ENCODE peak calls at places on chromosome 2, in ten cellular contexts. G, F, P, T, C, J, W, S, M and Y are unnamed samples.

GRCh38 chr2:207160115-207160514 is 5.6 kb downstream of the KLF7 start:
- DNase-seq in P (no peak), T (no peak), C (no peak), F (no peak), W (no peak), S (no peak), G (no peak), J (no peak), M (no peak), Y (no peak)

GRCh38 chr2:197677483-197677882 is 2.1 kb upstream of the RFTN2 start:
- DNase-seq in G (peak), F (peak), C (no peak), P (no peak), S (no peak), W (no peak), M (peak), T (no peak), J (no peak), Y (no peak)

GRCh38 chr2:9998916-9999654 is 44.3 kb upstream of the KLF11 start:
- DNase-seq in J (no peak), W (no peak), F (no peak), P (no peak), T (no peak), S (no peak), G (no peak), M (no peak), C (no peak), Y (no peak)

GRCh38 chr2:238954841-238955521 is 107.1 kb downstream of the TWIST2 start:
- DNase-seq in F (no peak), T (no peak), S (no peak), C (peak), P (no peak), W (no peak), M (no peak), J (no peak), G (no peak), Y (no peak)

GRCh38 chr2:113178891-113179290 is 5.1 kb downstream of the PSD4 start:
- DNase-seq in W (no peak), P (peak), G (no peak), T (no peak), F (no peak), C (no peak), M (no peak), J (no peak), S (no peak), Y (no peak)

GRCh38 chr2:219149667-219150066 is 10.9 kb downstream of the NHEJ1 start:
- DNase-seq in T (no peak), P (no peak), W (no peak), F (no peak), C (no peak), M (peak), S (no peak), G (peak), J (no peak), Y (no peak)

GRCh38 chr2:241976296-241976695 is 106.8 kb downstream of the RTP5 start:
- DNase-seq in F (no peak), T (no peak), M (no peak), C (no peak), P (no peak), J (no peak), W (no peak), S (no peak), G (no peak), Y (no peak)

GRCh38 chr2:230902180-230902899 is 22.7 kb downstream of the GPR55 start:
- DNase-seq in F (peak), J (peak), W (no peak), T (peak), C (peak), G (peak), M (peak), P (peak), S (peak), Y (peak)

GRCh38 chr2:46648141-46648742 is 168.9 kb downstream of the TMEM247 start:
- DNase-seq in J (no peak), M (peak), C (no peak), P (no peak), T (no peak), F (peak), G (no peak), S (no peak), W (no peak), Y (no peak)

GRCh38 chr2:32727157-32727556 is 99.3 kb downstream of the TTC27 start:
- DNase-seq in S (no peak), P (no peak), C (no peak), G (no peak), F (no peak), M (no peak), J (no peak), W (no peak), T (no peak), Y (no peak)

GRCh38 chr2:80454628-80455027 is 150.1 kb upstream of the LRRTM1 start:
- DNase-seq in J (no peak), C (no peak), F (no peak), M (no peak), W (peak), P (no peak), T (no peak), G (no peak), S (no peak), Y (no peak)

GRCh38 chr2:238060096-238060541 is 682 bp upstream of the SCLY start:
- DNase-seq in T (no peak), C (no peak), S (no peak), J (no peak), M (no peak), P (no peak), F (no peak), W (no peak), G (no peak), Y (no peak)

GRCh38 chr2:211251016-211251415 is 694.6 kb downstream of the CPS1 start:
- DNase-seq in C (no peak), G (no peak), M (no peak), P (no peak), J (no peak), F (no peak), S (no peak), T (no peak), W (no peak), Y (no peak)

GRCh38 chr2:203209538-203209937 is 29.3 kb upstream of the CYP20A1 start:
- DNase-seq in F (no peak), P (no peak), T (no peak), G (peak), S (no peak), J (no peak), W (no peak), M (peak), C (no peak), Y (no peak)

GRCh38 chr2:206212673-206213513 is 53.2 kb downstream of the EEF1B2 start:
- DNase-seq in S (no peak), P (no peak), M (peak), F (peak), C (no peak), J (no peak), G (peak), T (no peak), W (no peak), Y (no peak)

GRCh38 chr2:240520143-240520973 is 37.4 kb downstream of the ANKMY1 start:
- DNase-seq in W (no peak), J (no peak), C (peak), M (no peak), P (no peak), T (no peak), G (no peak), F (no peak), S (no peak), Y (no peak)